ENCODE peak calls at places on chromosomes 5 and 9, in nine cellular contexts. K is pons; A is cardiac muscle cell; F is A549; D is brain microvascular endothelial cell; Y is hepatic stellate cell; W is activated CD8-positive, alpha-beta memory T cell treated with anti-CD3 and anti-CD28 coated beads, Interleukin-2, amount 10 ng/mL, durations not matched to agents 7 days and 5 days; Z is kidney glomerular epithelial cell; Q is endothelial cell. O is an unnamed sample.

GRCh38 chr5:15483348-15484090 is 16.5 kb upstream of the FBXL7 start:
- DNase-seq in Q (no peak), K (no peak), F (no peak), W (no peak), Y (no peak), D (no peak), A (peak), Z (no peak), O (no peak)

GRCh38 chr9:88746744-88747398 is 211.9 kb downstream of the NXNL2 start:
- DNase-seq in Q (peak), A (no peak), K (no peak), Y (no peak), F (no peak), D (peak), Z (no peak), W (no peak), O (peak)

GRCh38 chr9:92666912-92667532 is 2.9 kb downstream of the IPPK start:
- DNase-seq in K (no peak), W (no peak), A (no peak), F (no peak), D (no peak), Y (no peak), Z (no peak), Q (no peak), O (no peak)

GRCh38 chr9:112711050-112711689 is 6.7 kb downstream of the INIP start:
- DNase-seq in Z (no peak), Y (peak), D (peak), K (peak), F (no peak), W (no peak), Q (no peak), A (peak), O (no peak)

GRCh38 chr5:31516802-31517201 is 15.1 kb downstream of the DROSHA start:
- DNase-seq in D (no peak), F (no peak), W (no peak), Q (no peak), Y (no peak), A (no peak), K (no peak), Z (no peak), O (no peak)

GRCh38 chr9:12774861-12775367 is at the start of gene LURAP1L:
- DNase-seq in W (no peak), F (peak), Z (peak), A (peak), Y (peak), D (peak), Q (peak), K (peak), O (no peak)

GRCh38 chr5:169637085-169637855 is at the start of gene DOCK2:
- DNase-seq in D (no peak), A (no peak), Z (no peak), K (peak), F (no peak), W (peak), Y (no peak), Q (peak), O (peak)

GRCh38 chr5:74957029-74957781 is 91.0 kb upstream of the FAM169A start:
- DNase-seq in W (no peak), Z (no peak), Y (no peak), F (no peak), K (no peak), A (no peak), Q (no peak), D (no peak), O (no peak)

GRCh38 chr9:137645211-137645610 is 26.4 kb downstream of the EHMT1 start:
- DNase-seq in Q (no peak), F (no peak), K (no peak), D (no peak), Y (no peak), A (no peak), Z (no peak), W (no peak), O (no peak)

GRCh38 chr5:89397096-89397495 is 514.1 kb upstream of the MEF2C start:
- DNase-seq in D (no peak), Q (no peak), Z (no peak), W (no peak), K (no peak), A (no peak), F (no peak), Y (no peak), O (no peak)

GRCh38 chr9:108724669-108725068 is 131.1 kb downstream of the ACTL7B start:
- DNase-seq in F (no peak), Q (no peak), A (no peak), D (no peak), K (no peak), Z (no peak), Y (no peak), W (no peak), O (no peak)

GRCh38 chr9:120774719-120775118 is 18.5 kb downstream of the FBXW2 start:
- DNase-seq in D (no peak), W (no peak), K (no peak), A (no peak), Q (no peak), Y (no peak), F (peak), Z (no peak), O (no peak)

GRCh38 chr5:142915840-142916424 is 145.8 kb downstream of the ARHGAP26 start:
- DNase-seq in Q (peak), Y (peak), F (peak), W (no peak), Z (peak), D (no peak), A (peak), K (peak), O (peak)

GRCh38 chr5:173327084-173327947 is 898 bp downstream of the STC2 start:
- DNase-seq in Z (no peak), K (no peak), W (no peak), A (peak), Y (peak), D (peak), Q (peak), F (peak), O (peak)

GRCh38 chr5:147671365-147671764 is 111.2 kb downstream of the JAKMIP2 start:
- DNase-seq in A (no peak), Z (no peak), D (no peak), K (no peak), Q (no peak), W (no peak), F (no peak), Y (no peak), O (no peak)

GRCh38 chr9:113695901-113696300 is 180.2 kb upstream of the ZNF618 start:
- DNase-seq in Z (no peak), W (no peak), A (no peak), K (no peak), Q (no peak), Y (no peak), D (no peak), F (no peak), O (no peak)

GRCh38 chr9:33236571-33236970 is 3.4 kb upstream of the SPINK4 start:
- DNase-seq in Q (no peak), W (no peak), Y (no peak), D (no peak), K (no peak), F (no peak), A (no peak), Z (no peak), O (no peak)

GRCh38 chr5:132370241-132370820 is 821 bp downstream of the SLC22A5 start:
- DNase-seq in W (no peak), Y (no peak), D (no peak), A (no peak), Z (no peak), F (no peak), Q (no peak), K (no peak), O (no peak)

GRCh38 chr5:115360036-115360685 is 63.7 kb upstream of the CCDC112 start:
- DNase-seq in Y (no peak), W (no peak), Q (no peak), A (no peak), D (no peak), K (no peak), Z (no peak), F (no peak), O (no peak)

GRCh38 chr9:105401651-105402050 is 46.2 kb upstream of the FSD1L start:
- DNase-seq in Y (peak), Q (no peak), W (no peak), Z (no peak), D (peak), A (peak), F (no peak), K (no peak), O (no peak)

GRCh38 chr9:19371942-19372341 is 8.1 kb downstream of the RPS6 start:
- DNase-seq in Y (no peak), K (no peak), F (no peak), Q (no peak), D (no peak), A (no peak), W (no peak), Z (no peak), O (no peak)

GRCh38 chr5:119078870-119079269 is 8.0 kb downstream of the DMXL1 start:
- DNase-seq in W (no peak), D (no peak), Y (no peak), A (no peak), K (no peak), Z (no peak), F (no peak), Q (no peak), O (no peak)

GRCh38 chr5:114243281-114243982 is 118.4 kb upstream of the KCNN2 start:
- DNase-seq in Z (no peak), F (no peak), D (peak), Y (peak), K (no peak), W (no peak), Q (no peak), A (no peak), O (no peak)

GRCh38 chr9:83538172-83538889 is at the start of gene FRMD3:
- DNase-seq in A (peak), F (peak), Z (peak), W (no peak), Y (peak), D (peak), K (peak), Q (peak), O (peak)

GRCh38 chr9:16532681-16533450 is 337.6 kb downstream of the BNC2 start:
- DNase-seq in K (no peak), F (peak), Z (peak), D (peak), Y (peak), W (no peak), A (no peak), Q (no peak), O (no peak)

GRCh38 chr9:79629721-79630120 is 58.0 kb downstream of the TLE4 start:
- DNase-seq in Q (no peak), Y (no peak), D (no peak), A (no peak), F (no peak), K (no peak), W (no peak), Z (no peak), O (no peak)

GRCh38 chr9:78620764-78621163 is 323.8 kb downstream of the PSAT1 start:
- DNase-seq in Q (no peak), F (no peak), K (no peak), A (no peak), Z (no peak), W (no peak), D (peak), Y (peak), O (no peak)